ENCODE peak calls at places on chromosome 10, in nine cellular contexts. V is stomach, K is SK-N-SH, D is A549, U is tibial nerve, L is HepG2, P is K562, N is sigmoid colon, I is ovary. J is an unnamed sample.

GRCh38 chr10:130438861-130439260 is 302.7 kb downstream of the GLRX3 start:
- DNase-seq in V (no peak), K (no peak), D (no peak), U (no peak), L (no peak), P (no peak), N (no peak), I (no peak), J (no peak)

GRCh38 chr10:114110174-114110972 is 63.6 kb downstream of the CCDC186 start:
- DNase-seq in V (no peak), K (no peak), D (peak), U (no peak), L (no peak), P (no peak), N (no peak), I (no peak), J (no peak)

GRCh38 chr10:132065491-132066105 is at the start of gene JAKMIP3:
- DNase-seq in V (peak), K (no peak), D (peak), U (peak), L (peak), P (no peak), N (peak), I (peak), J (peak)

GRCh38 chr10:34031410-34031809 is 696.9 kb upstream of the NRP1 start:
- DNase-seq in V (no peak), K (no peak), D (no peak), U (peak), L (no peak), P (no peak), N (peak), I (no peak), J (peak)

GRCh38 chr10:124626759-124627380 is 117.3 kb downstream of the FAM53B start:
- DNase-seq in V (peak), K (no peak), D (no peak), U (no peak), L (no peak), P (no peak), N (no peak), I (no peak), J (peak)

GRCh38 chr10:72087392-72087968 is 871 bp downstream of the SPOCK2 start:
- DNase-seq in V (no peak), K (peak), D (no peak), U (no peak), L (no peak), P (no peak), N (no peak), I (no peak), J (peak)

GRCh38 chr10:58531084-58531695 is 18.5 kb downstream of the BICC1 start:
- DNase-seq in V (peak), K (no peak), D (peak), U (peak), L (peak), P (peak), N (peak), I (no peak), J (peak)

GRCh38 chr10:35908451-35908850 is 266.4 kb upstream of the FZD8 start:
- DNase-seq in V (no peak), K (no peak), D (no peak), U (no peak), L (no peak), P (no peak), N (no peak), I (no peak), J (no peak)

GRCh38 chr10:125514206-125515162 is 168.5 kb downstream of the TEX36 start:
- DNase-seq in V (no peak), K (peak), D (no peak), U (no peak), L (no peak), P (no peak), N (no peak), I (no peak), J (no peak)

GRCh38 chr10:95791425-95791979 is 35.5 kb downstream of the ENTPD1 start:
- DNase-seq in V (no peak), K (no peak), D (no peak), U (no peak), L (no peak), P (no peak), N (no peak), I (no peak), J (no peak)

GRCh38 chr10:94361161-94361794 is 1.5 kb downstream of the NOC3L start:
- DNase-seq in V (peak), K (peak), D (peak), U (peak), L (peak), P (no peak), N (no peak), I (no peak), J (peak)

GRCh38 chr10:105986896-105987638 is 1177.4 kb downstream of the SORCS1 start:
- DNase-seq in V (no peak), K (no peak), D (no peak), U (no peak), L (no peak), P (no peak), N (no peak), I (no peak), J (no peak)

GRCh38 chr10:43204943-43205671 is 61.8 kb downstream of the RASGEF1A start:
- DNase-seq in V (peak), K (peak), D (peak), U (no peak), L (peak), P (peak), N (peak), I (peak), J (peak)

GRCh38 chr10:43965033-43965917 is 316.6 kb upstream of the ZNF32 start:
- DNase-seq in V (no peak), K (no peak), D (no peak), U (peak), L (no peak), P (no peak), N (no peak), I (no peak), J (no peak)

GRCh38 chr10:123147635-123148413 is at the start of gene HMX2:
- DNase-seq in V (no peak), K (peak), D (no peak), U (no peak), L (peak), P (no peak), N (no peak), I (no peak), J (no peak)

GRCh38 chr10:123145542-123146012 is 2.4 kb upstream of the HMX2 start:
- DNase-seq in V (no peak), K (peak), D (no peak), U (no peak), L (no peak), P (no peak), N (no peak), I (no peak), J (no peak)

GRCh38 chr10:123146892-123147634 is 873 bp upstream of the HMX2 start:
- DNase-seq in V (no peak), K (no peak), D (no peak), U (no peak), L (peak), P (no peak), N (no peak), I (no peak), J (no peak)

GRCh38 chr10:123144697-123145541 is 3.0 kb upstream of the HMX2 start:
- DNase-seq in V (no peak), K (peak), D (no peak), U (no peak), L (no peak), P (peak), N (no peak), I (no peak), J (no peak)

GRCh38 chr10:123146013-123146891 is 1.7 kb upstream of the HMX2 start:
- DNase-seq in V (no peak), K (peak), D (no peak), U (no peak), L (no peak), P (no peak), N (no peak), I (no peak), J (no peak)
- TF ChIP-seq EP300 in V (no peak), K (no peak), D (no peak), U (no peak), L (no peak), P (no peak), N (no peak), I (no peak), J (no peak)

DNA sequence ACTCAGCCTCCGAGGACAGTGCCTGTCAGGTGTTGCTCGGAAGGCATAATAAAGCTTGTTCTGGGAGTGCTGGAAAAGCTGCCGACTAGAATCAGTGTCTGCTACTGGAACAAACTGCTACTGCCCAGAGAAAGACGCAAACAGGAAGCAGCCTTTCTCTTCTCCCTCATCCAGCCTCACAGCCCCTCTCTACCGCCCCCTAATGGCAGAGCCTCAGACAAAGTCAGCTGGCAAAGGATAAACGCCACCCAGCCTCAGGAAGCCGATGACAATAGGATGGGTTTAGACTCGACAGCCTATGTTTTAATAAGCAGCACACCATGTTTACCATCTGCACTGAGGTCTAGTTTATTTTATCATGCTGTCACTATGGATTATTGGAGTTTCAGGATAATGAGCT is 169.5 kb upstream of the LYZL1 start:
- DNase-seq in V (peak), K (no peak), D (peak), U (no peak), L (peak), P (peak), N (no peak), I (peak), J (peak)
- TF ChIP-seq EP300 in V (no peak), K (no peak), D (no peak), U (no peak), L (no peak), P (no peak), N (no peak), I (no peak), J (no peak)

DNA sequence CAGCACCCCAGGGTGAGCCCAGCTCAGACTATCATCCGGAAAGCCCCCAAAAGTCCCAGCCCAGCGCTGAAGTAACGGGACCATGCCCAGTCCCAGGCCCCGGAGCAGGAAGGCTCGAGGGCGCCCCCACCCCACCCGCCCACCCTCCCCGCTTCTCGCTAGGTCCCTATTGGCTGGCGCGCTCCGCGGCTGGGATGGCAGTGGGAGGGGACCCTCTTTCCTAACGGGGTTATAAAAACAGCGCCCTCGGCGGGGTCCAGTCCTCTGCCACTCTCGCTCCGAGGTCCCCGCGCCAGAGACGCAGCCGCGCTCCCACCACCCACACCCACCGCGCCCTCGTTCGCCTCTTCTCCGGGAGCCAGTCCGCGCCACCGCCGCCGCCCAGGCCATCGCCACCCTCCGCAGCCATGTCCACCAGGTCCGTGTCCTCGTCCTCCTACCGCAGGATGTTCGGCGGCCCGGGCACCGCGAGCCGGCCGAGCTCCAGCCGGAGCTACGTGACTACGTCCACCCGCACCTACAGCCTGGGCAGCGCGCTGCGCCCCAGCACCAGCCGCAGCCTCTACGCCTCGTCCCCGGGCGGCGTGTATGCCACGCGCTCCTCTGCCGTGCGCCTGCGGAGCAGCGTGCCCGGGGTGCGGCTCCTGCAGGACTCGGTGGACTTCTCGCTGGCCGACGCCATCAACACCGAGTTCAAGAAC is 1.1 kb downstream of the VIM start:
- DNase-seq in V (peak), K (peak), D (peak), U (peak), L (no peak), P (peak), N (peak), I (peak), J (peak)
- TF ChIP-seq EP300 in V (no peak), K (no peak), D (no peak), U (peak), L (no peak), P (no peak), N (no peak), I (no peak), J (no peak)

DNA sequence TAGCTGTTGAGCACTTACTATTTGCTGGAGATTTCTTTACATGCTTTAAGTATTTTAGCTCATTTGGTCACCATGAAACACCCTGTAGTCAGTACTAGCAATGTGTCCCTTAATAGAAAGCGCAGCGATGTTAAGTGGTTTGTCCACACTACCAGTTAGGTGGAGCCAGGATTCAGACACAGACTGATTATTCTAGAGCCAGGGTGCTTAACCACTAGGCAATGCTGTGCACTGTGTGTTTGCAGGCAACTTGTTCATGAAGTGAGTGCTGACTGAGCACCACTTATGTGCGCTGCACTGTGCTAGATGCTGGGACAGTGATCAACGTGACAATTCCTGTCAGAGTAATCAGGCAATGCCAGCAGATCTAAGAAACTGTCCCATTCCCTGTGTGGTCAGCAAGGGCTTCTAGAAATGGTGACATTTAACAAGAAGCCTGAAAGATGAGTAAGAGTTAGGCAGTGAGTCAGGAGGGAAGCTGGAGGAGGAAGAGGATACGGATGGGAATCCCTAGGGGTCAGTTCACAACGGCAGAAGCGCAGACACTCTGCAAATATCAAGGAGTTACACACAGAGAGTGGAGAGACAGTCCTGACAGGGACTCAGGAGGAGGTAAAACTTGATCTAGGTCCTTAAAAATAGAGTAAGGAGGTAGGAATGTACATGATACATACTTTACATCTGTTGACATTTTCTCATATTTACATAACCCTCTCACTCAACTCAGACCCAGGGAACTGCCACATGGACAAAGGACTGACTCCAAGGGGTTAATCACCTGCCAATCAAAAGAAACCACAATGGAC is 69.7 kb upstream of the EGR2 start:
- DNase-seq in V (no peak), K (no peak), D (peak), U (no peak), L (peak), P (no peak), N (no peak), I (no peak), J (no peak)
- TF ChIP-seq EP300 in V (no peak), K (no peak), D (no peak), U (no peak), L (no peak), P (no peak), N (no peak), I (no peak), J (no peak)

GRCh38 chr10:88473989-88474883 is 108.9 kb downstream of the RNLS start:
- DNase-seq in V (peak), K (no peak), D (no peak), U (no peak), L (no peak), P (no peak), N (no peak), I (no peak), J (peak)

GRCh38 chr10:88474884-88475844 is 108.0 kb downstream of the RNLS start:
- DNase-seq in V (no peak), K (no peak), D (no peak), U (peak), L (no peak), P (no peak), N (peak), I (no peak), J (no peak)

GRCh38 chr10:88477343-88478085 is 105.6 kb downstream of the RNLS start:
- DNase-seq in V (no peak), K (no peak), D (no peak), U (no peak), L (no peak), P (no peak), N (no peak), I (no peak), J (no peak)

GRCh38 chr10:88482220-88482619 is 100.9 kb downstream of the RNLS start:
- DNase-seq in V (no peak), K (no peak), D (no peak), U (no peak), L (no peak), P (no peak), N (no peak), I (no peak), J (no peak)

GRCh38 chr10:88478256-88478655 is 104.9 kb downstream of the RNLS start:
- DNase-seq in V (no peak), K (no peak), D (no peak), U (no peak), L (no peak), P (no peak), N (no peak), I (no peak), J (no peak)
- TF ChIP-seq EP300 in V (no peak), K (no peak), D (no peak), U (no peak), L (no peak), P (no peak), N (no peak), I (no peak), J (no peak)

GRCh38 chr10:2817923-2818322 is 249.4 kb upstream of the PFKP start:
- DNase-seq in V (no peak), K (no peak), D (no peak), U (no peak), L (no peak), P (no peak), N (no peak), I (no peak), J (no peak)

GRCh38 chr10:2812631-2813030 is 254.7 kb upstream of the PFKP start:
- DNase-seq in V (no peak), K (no peak), D (no peak), U (no peak), L (no peak), P (no peak), N (no peak), I (no peak), J (no peak)

DNA sequence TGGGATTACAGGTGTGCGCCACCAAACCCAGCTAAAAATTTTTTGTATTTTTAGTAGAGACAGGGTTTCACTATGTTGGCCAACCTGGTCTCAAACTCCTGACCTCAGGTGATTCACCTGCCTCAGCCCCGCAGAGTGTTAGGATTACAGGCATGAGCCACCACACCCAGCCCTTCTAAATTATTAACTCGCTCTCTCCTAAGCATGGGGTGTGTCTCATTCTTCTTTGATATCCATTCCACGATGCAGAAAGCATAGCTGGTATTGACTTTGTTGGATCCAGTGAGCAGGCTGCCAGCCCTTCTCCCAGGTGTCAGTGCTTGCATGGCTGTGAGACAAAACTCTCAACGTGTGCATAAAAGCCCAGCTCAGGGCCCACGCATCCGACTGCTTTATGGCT is 254.1 kb upstream of the PFKP start:
- DNase-seq in V (no peak), K (no peak), D (no peak), U (no peak), L (no peak), P (no peak), N (no peak), I (no peak), J (no peak)
- TF ChIP-seq EP300 in V (no peak), K (no peak), D (no peak), U (no peak), L (no peak), P (no peak), N (no peak), I (no peak), J (no peak)

DNA sequence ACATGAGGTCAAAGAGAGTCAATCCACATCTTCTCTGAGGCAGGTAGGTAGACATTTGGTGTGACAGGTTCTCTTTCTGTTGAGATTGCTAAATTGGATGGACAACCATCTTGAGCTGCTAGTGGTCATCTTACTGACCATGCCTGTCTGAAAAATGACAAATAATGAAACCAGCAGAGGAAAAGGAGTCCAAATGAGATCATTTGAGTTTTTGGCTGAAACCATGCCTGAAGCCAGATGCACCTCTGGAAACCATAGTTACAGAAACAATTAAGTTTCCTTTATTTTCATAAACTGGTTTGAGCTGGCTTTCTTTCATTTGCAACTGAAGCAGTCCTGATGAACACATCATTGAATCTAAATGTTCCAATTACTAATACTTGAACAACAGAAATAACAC is 100.6 kb downstream of the ZNF438 start:
- DNase-seq in V (no peak), K (no peak), D (no peak), U (no peak), L (no peak), P (no peak), N (no peak), I (no peak), J (no peak)
- TF ChIP-seq EP300 in V (no peak), K (no peak), D (no peak), U (no peak), L (no peak), P (no peak), N (no peak), I (no peak), J (no peak)

GRCh38 chr10:5596611-5597341 is 69.6 kb downstream of the ASB13 start:
- DNase-seq in V (no peak), K (no peak), D (no peak), U (no peak), L (no peak), P (no peak), N (no peak), I (no peak), J (no peak)

GRCh38 chr10:5595591-5596590 is 70.5 kb downstream of the ASB13 start:
- DNase-seq in V (no peak), K (no peak), D (peak), U (no peak), L (no peak), P (no peak), N (no peak), I (no peak), J (no peak)

GRCh38 chr10:5594271-5595036 is 69.7 kb downstream of the CALML3 start:
- DNase-seq in V (no peak), K (peak), D (no peak), U (no peak), L (no peak), P (no peak), N (no peak), I (no peak), J (no peak)

GRCh38 chr10:5592070-5592469 is 67.3 kb downstream of the CALML3 start:
- DNase-seq in V (no peak), K (no peak), D (no peak), U (no peak), L (no peak), P (no peak), N (peak), I (no peak), J (no peak)

DNA sequence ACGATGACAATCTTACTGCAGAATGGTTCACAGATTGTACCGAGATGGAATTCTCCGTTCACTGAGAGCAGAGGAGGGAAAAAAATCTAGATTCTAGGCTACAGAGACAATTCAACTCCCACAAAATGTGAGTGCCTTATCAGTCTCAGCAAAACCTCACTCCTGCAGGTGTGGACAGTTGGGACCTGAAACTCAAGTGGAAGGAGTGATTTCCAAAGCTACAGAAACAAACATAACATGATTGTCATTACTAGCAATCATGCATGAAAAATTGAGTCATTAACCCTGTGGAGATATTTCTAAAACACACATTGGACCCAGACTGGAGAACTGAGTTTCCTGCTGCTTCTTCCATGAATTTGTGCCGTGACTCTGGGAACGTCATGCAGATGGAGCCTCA is 70.3 kb downstream of the CALML3 start:
- DNase-seq in V (no peak), K (no peak), D (no peak), U (no peak), L (no peak), P (no peak), N (no peak), I (no peak), J (no peak)
- TF ChIP-seq EP300 in V (no peak), K (no peak), D (no peak), U (no peak), L (no peak), P (no peak), N (no peak), I (no peak), J (no peak)

GRCh38 chr10:99520040-99520803 is 12.5 kb upstream of the NKX2-3 start:
- DNase-seq in V (no peak), K (peak), D (no peak), U (no peak), L (no peak), P (no peak), N (peak), I (no peak), J (peak)
- TF ChIP-seq EP300 in V (no peak), K (no peak), D (no peak), U (no peak), L (no peak), P (no peak), N (no peak), I (no peak), J (no peak)